ENCODE peak calls at places on chromosomes 16 and 17, in seven cellular contexts. One of them, this sample, is unnamed.

GRCh38 chr17:73478768-73479424 is 165.3 kb downstream of the SDK2 start:
- DNase-seq in astrocyte of the cerebellum: no peak
- DNase-seq in cardiac fibroblast: no peak
- DNase-seq in lung: no peak
- DNase-seq in AG09309: no peak
- DNase-seq in ovary: no peak
- DNase-seq in neural progenitor cell: peak
- DNase-seq in this sample: no peak

GRCh38 chr17:74770498-74771318 is 5.4 kb downstream of the NAT9 start:
- DNase-seq in ovary: peak
- DNase-seq in astrocyte of the cerebellum: no peak
- DNase-seq in lung: peak
- DNase-seq in neural progenitor cell: peak
- DNase-seq in AG09309: no peak
- DNase-seq in cardiac fibroblast: peak
- DNase-seq in this sample: peak

GRCh38 chr17:20127660-20128413 is 118.7 kb downstream of the SPECC1 start:
- DNase-seq in neural progenitor cell: no peak
- DNase-seq in lung: no peak
- DNase-seq in ovary: no peak
- DNase-seq in cardiac fibroblast: peak
- DNase-seq in astrocyte of the cerebellum: no peak
- DNase-seq in AG09309: peak
- DNase-seq in this sample: peak

GRCh38 chr17:9116311-9116820 is 95.1 kb downstream of the NTN1 start:
- DNase-seq in neural progenitor cell: no peak
- DNase-seq in ovary: no peak
- DNase-seq in cardiac fibroblast: no peak
- DNase-seq in lung: no peak
- DNase-seq in astrocyte of the cerebellum: no peak
- DNase-seq in AG09309: no peak
- DNase-seq in this sample: no peak

GRCh38 chr17:3557768-3558583 is at the start of gene TRPV3:
- DNase-seq in cardiac fibroblast: no peak
- DNase-seq in ovary: peak
- DNase-seq in neural progenitor cell: no peak
- DNase-seq in astrocyte of the cerebellum: no peak
- DNase-seq in AG09309: no peak
- DNase-seq in lung: peak
- DNase-seq in this sample: peak

GRCh38 chr16:14198012-14198411 is 126.9 kb downstream of the MRTFB start:
- DNase-seq in ovary: no peak
- DNase-seq in lung: no peak
- DNase-seq in neural progenitor cell: no peak
- DNase-seq in astrocyte of the cerebellum: no peak
- DNase-seq in AG09309: no peak
- DNase-seq in cardiac fibroblast: no peak
- DNase-seq in this sample: no peak

GRCh38 chr17:57861000-57861736 is 11.3 kb upstream of the MRPS23 start:
- DNase-seq in AG09309: no peak
- DNase-seq in astrocyte of the cerebellum: peak
- DNase-seq in ovary: no peak
- DNase-seq in cardiac fibroblast: peak
- DNase-seq in lung: peak
- DNase-seq in neural progenitor cell: peak
- DNase-seq in this sample: peak

GRCh38 chr17:60604686-60605334 is 4.8 kb downstream of the PPM1D start:
- DNase-seq in AG09309: peak
- DNase-seq in cardiac fibroblast: peak
- DNase-seq in ovary: no peak
- DNase-seq in lung: no peak
- DNase-seq in astrocyte of the cerebellum: peak
- DNase-seq in neural progenitor cell: no peak
- DNase-seq in this sample: peak

GRCh38 chr16:67842509-67843342 is 606 bp downstream of the THAP11 start:
- DNase-seq in neural progenitor cell: peak
- DNase-seq in AG09309: no peak
- DNase-seq in ovary: peak
- DNase-seq in cardiac fibroblast: peak
- DNase-seq in astrocyte of the cerebellum: no peak
- DNase-seq in lung: peak
- DNase-seq in this sample: peak

GRCh38 chr17:82978765-82979349 is 100.6 kb upstream of the METRNL start:
- DNase-seq in neural progenitor cell: no peak
- DNase-seq in lung: no peak
- DNase-seq in astrocyte of the cerebellum: no peak
- DNase-seq in cardiac fibroblast: no peak
- DNase-seq in AG09309: no peak
- DNase-seq in ovary: no peak
- DNase-seq in this sample: no peak

GRCh38 chr16:81686391-81687182 is 92.5 kb upstream of the PLCG2 start:
- DNase-seq in ovary: no peak
- DNase-seq in lung: no peak
- DNase-seq in astrocyte of the cerebellum: no peak
- DNase-seq in cardiac fibroblast: no peak
- DNase-seq in neural progenitor cell: no peak
- DNase-seq in AG09309: no peak
- DNase-seq in this sample: no peak

GRCh38 chr16:78877114-78877513 is 723.4 kb downstream of the MAF start:
- DNase-seq in neural progenitor cell: peak
- DNase-seq in AG09309: no peak
- DNase-seq in ovary: no peak
- DNase-seq in astrocyte of the cerebellum: no peak
- DNase-seq in lung: no peak
- DNase-seq in cardiac fibroblast: no peak
- DNase-seq in this sample: no peak

GRCh38 chr17:75872434-75873351 is 5.7 kb downstream of the TRIM47 start:
- DNase-seq in astrocyte of the cerebellum: no peak
- DNase-seq in neural progenitor cell: no peak
- DNase-seq in AG09309: no peak
- DNase-seq in lung: peak
- DNase-seq in cardiac fibroblast: peak
- DNase-seq in ovary: peak
- DNase-seq in this sample: peak

GRCh38 chr16:28538733-28539596 is at the start of gene NUPR1:
- DNase-seq in astrocyte of the cerebellum: peak
- DNase-seq in AG09309: peak
- DNase-seq in lung: peak
- DNase-seq in cardiac fibroblast: peak
- DNase-seq in ovary: peak
- DNase-seq in neural progenitor cell: no peak
- DNase-seq in this sample: peak

GRCh38 chr17:2197271-2197670 is 106.3 kb downstream of the SMG6 start:
- DNase-seq in astrocyte of the cerebellum: no peak
- DNase-seq in cardiac fibroblast: no peak
- DNase-seq in lung: no peak
- DNase-seq in AG09309: no peak
- DNase-seq in ovary: no peak
- DNase-seq in neural progenitor cell: no peak
- DNase-seq in this sample: no peak

GRCh38 chr17:17877548-17878358 is 41.0 kb upstream of the SREBF1 start:
- DNase-seq in neural progenitor cell: peak
- DNase-seq in ovary: peak
- DNase-seq in AG09309: peak
- DNase-seq in cardiac fibroblast: peak
- DNase-seq in astrocyte of the cerebellum: peak
- DNase-seq in lung: peak
- DNase-seq in this sample: peak

GRCh38 chr16:75176926-75177325 is 28.6 kb downstream of the ZFP1 start:
- DNase-seq in neural progenitor cell: no peak
- DNase-seq in AG09309: no peak
- DNase-seq in astrocyte of the cerebellum: no peak
- DNase-seq in lung: no peak
- DNase-seq in ovary: no peak
- DNase-seq in cardiac fibroblast: no peak
- DNase-seq in this sample: no peak

GRCh38 chr17:69516911-69517310 is 102.4 kb downstream of the MAP2K6 start:
- DNase-seq in lung: no peak
- DNase-seq in cardiac fibroblast: no peak
- DNase-seq in astrocyte of the cerebellum: no peak
- DNase-seq in neural progenitor cell: no peak
- DNase-seq in ovary: no peak
- DNase-seq in AG09309: no peak
- DNase-seq in this sample: no peak

GRCh38 chr17:66494023-66494803 is 191.8 kb downstream of the PRKCA start:
- DNase-seq in AG09309: peak
- DNase-seq in ovary: no peak
- DNase-seq in cardiac fibroblast: peak
- DNase-seq in astrocyte of the cerebellum: no peak
- DNase-seq in neural progenitor cell: no peak
- DNase-seq in lung: no peak
- DNase-seq in this sample: peak

GRCh38 chr17:81733507-81734404 is 21.7 kb downstream of the SLC25A10 start:
- DNase-seq in lung: peak
- DNase-seq in AG09309: no peak
- DNase-seq in ovary: peak
- DNase-seq in astrocyte of the cerebellum: peak
- DNase-seq in neural progenitor cell: peak
- DNase-seq in cardiac fibroblast: peak
- DNase-seq in this sample: peak

DNA sequence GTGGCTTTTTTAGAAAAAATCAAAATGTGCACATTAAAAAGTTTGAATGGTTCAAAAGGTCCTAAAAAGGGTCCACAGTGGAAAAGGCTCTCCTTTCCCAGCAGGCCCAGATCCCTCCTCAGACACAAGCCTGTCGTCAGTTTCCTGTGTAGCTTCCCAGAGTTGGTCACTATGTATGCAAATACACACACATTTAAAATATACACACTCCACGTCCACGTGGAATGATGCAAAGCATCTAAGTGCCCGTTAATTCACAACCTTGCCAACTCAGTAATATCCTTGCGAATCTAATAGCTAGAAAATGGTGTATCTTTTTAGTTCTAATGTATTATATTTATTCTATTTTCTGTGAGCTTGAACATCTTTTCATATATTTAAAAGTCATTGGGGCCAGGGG is 17.7 kb downstream of the NLRC5 start:
- DNase-seq in lung: no peak
- DNase-seq in astrocyte of the cerebellum: no peak
- DNase-seq in ovary: no peak
- DNase-seq in AG09309: no peak
- DNase-seq in cardiac fibroblast: no peak
- DNase-seq in neural progenitor cell: no peak
- DNase-seq in this sample: no peak
- H3K4me3 ChIP-seq in lung: no peak
- H3K4me3 ChIP-seq in astrocyte of the cerebellum: no peak
- H3K4me3 ChIP-seq in ovary: no peak
- H3K4me3 ChIP-seq in AG09309: no peak
- H3K4me3 ChIP-seq in cardiac fibroblast: no peak
- H3K4me3 ChIP-seq in neural progenitor cell: no peak
- H3K4me3 ChIP-seq in this sample: no peak

DNA sequence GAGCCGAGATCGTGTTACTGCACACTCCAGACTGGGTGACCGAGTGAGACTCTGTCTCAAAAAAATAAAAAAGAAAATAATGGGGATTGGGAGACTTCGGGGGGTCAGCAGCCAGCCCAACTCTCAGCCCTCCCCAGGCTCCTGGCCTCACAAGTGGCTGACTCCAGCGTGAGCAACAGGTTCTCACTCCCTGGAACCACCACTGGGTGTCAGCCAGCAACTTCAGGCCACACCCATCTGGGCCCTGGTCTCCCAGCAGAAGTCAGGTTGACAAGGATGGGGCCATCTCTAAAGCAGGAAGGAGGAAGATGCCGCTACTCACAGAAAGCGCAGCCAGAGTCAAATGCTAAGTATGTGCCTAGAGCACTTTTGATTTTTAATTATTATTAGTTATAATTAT is 139.4 kb downstream of the C16orf78 start:
- DNase-seq in lung: no peak
- DNase-seq in ovary: no peak
- DNase-seq in neural progenitor cell: peak
- DNase-seq in cardiac fibroblast: peak
- DNase-seq in astrocyte of the cerebellum: no peak
- DNase-seq in AG09309: no peak
- DNase-seq in this sample: no peak
- TF ChIP-seq CTCF in lung: no peak
- TF ChIP-seq CTCF in ovary: no peak
- TF ChIP-seq CTCF in neural progenitor cell: peak
- TF ChIP-seq CTCF in cardiac fibroblast: peak
- TF ChIP-seq CTCF in astrocyte of the cerebellum: no peak
- TF ChIP-seq CTCF in AG09309: no peak
- TF ChIP-seq CTCF in this sample: no peak

GRCh38 chr17:79857095-79857494 is 17.9 kb upstream of the CBX4 start:
- DNase-seq in lung: no peak
- DNase-seq in astrocyte of the cerebellum: no peak
- DNase-seq in cardiac fibroblast: no peak
- DNase-seq in neural progenitor cell: no peak
- DNase-seq in ovary: no peak
- DNase-seq in AG09309: no peak
- DNase-seq in this sample: no peak
- H3K4me3 ChIP-seq in lung: no peak
- H3K4me3 ChIP-seq in astrocyte of the cerebellum: no peak
- H3K4me3 ChIP-seq in cardiac fibroblast: no peak
- H3K4me3 ChIP-seq in neural progenitor cell: no peak
- H3K4me3 ChIP-seq in ovary: no peak
- H3K4me3 ChIP-seq in AG09309: no peak
- H3K4me3 ChIP-seq in this sample: no peak

GRCh38 chr17:67902531-67903231 is 77.4 kb downstream of the BPTF start:
- DNase-seq in neural progenitor cell: peak
- DNase-seq in lung: no peak
- DNase-seq in AG09309: no peak
- DNase-seq in cardiac fibroblast: no peak
- DNase-seq in ovary: no peak
- DNase-seq in astrocyte of the cerebellum: no peak
- DNase-seq in this sample: no peak
- TF ChIP-seq CTCF in neural progenitor cell: no peak
- TF ChIP-seq CTCF in lung: no peak
- TF ChIP-seq CTCF in AG09309: no peak
- TF ChIP-seq CTCF in cardiac fibroblast: no peak
- TF ChIP-seq CTCF in ovary: no peak
- TF ChIP-seq CTCF in astrocyte of the cerebellum: no peak
- TF ChIP-seq CTCF in this sample: no peak

GRCh38 chr17:50953518-50953830 is 87.3 kb upstream of the TOB1 start:
- DNase-seq in AG09309: no peak
- DNase-seq in neural progenitor cell: no peak
- DNase-seq in ovary: no peak
- DNase-seq in lung: no peak
- DNase-seq in cardiac fibroblast: no peak
- DNase-seq in astrocyte of the cerebellum: no peak
- DNase-seq in this sample: no peak
- H3K4me3 ChIP-seq in AG09309: no peak
- H3K4me3 ChIP-seq in neural progenitor cell: no peak
- H3K4me3 ChIP-seq in ovary: no peak
- H3K4me3 ChIP-seq in lung: no peak
- H3K4me3 ChIP-seq in cardiac fibroblast: no peak
- H3K4me3 ChIP-seq in astrocyte of the cerebellum: no peak
- H3K4me3 ChIP-seq in this sample: no peak